ENCODE peak calls at places on chromosomes 5 and 9, in nine cellular contexts. D, K, L, A, S, M, F, N and I are unnamed samples.

GRCh38 chr5:5523066-5523505 is 100.6 kb downstream of the ICE1 start:
- DNase-seq in D (no peak), F (no peak), A (peak; percentile 27), N (peak; percentile 26), K (no peak), S (peak; percentile 24), L (no peak), M (no peak), I (no peak)

GRCh38 chr5:102682102-102682647 is 72.9 kb upstream of the PAM start:
- DNase-seq in F (no peak), K (no peak), L (no peak), D (no peak), A (no peak), N (no peak), M (no peak), S (no peak), I (no peak)

GRCh38 chr5:150731669-150732068 is 27.1 kb downstream of the DCTN4 start:
- DNase-seq in A (no peak), S (no peak), F (no peak), K (no peak), D (no peak), L (no peak), N (no peak), M (no peak), I (no peak)

GRCh38 chr9:125756499-125756898 is 9.3 kb downstream of the PBX3 start:
- DNase-seq in D (no peak), S (no peak), M (no peak), A (no peak), N (no peak), L (no peak), F (no peak), K (no peak), I (no peak)

GRCh38 chr5:139105621-139106071 is 92.5 kb downstream of the SIL1 start:
- DNase-seq in N (no peak), D (no peak), S (no peak), M (no peak), K (peak; percentile 77), F (no peak), L (no peak), A (no peak), I (no peak)

GRCh38 chr5:59779453-59779852 is 114.1 kb downstream of the PDE4D start:
- DNase-seq in D (no peak), A (no peak), L (no peak), M (no peak), S (no peak), K (no peak), N (no peak), F (no peak), I (no peak)

GRCh38 chr5:61280766-61281427 is 51.2 kb upstream of the ZSWIM6 start:
- DNase-seq in F (no peak), A (no peak), L (no peak), K (peak; percentile 93), S (no peak), N (no peak), D (no peak), M (no peak), I (peak; percentile 46)

GRCh38 chr5:73640861-73641320 is 14.9 kb downstream of the ARHGEF28 start:
- DNase-seq in L (no peak), M (no peak), N (peak; percentile 79), K (no peak), F (peak; percentile 8), D (no peak), S (no peak), A (peak; percentile 69), I (no peak)

GRCh38 chr5:107072440-107072839 is 598.3 kb downstream of the EFNA5 start:
- DNase-seq in F (no peak), M (no peak), K (no peak), N (peak; percentile 72), L (no peak), D (no peak), A (no peak), S (no peak), I (no peak)

DNA sequence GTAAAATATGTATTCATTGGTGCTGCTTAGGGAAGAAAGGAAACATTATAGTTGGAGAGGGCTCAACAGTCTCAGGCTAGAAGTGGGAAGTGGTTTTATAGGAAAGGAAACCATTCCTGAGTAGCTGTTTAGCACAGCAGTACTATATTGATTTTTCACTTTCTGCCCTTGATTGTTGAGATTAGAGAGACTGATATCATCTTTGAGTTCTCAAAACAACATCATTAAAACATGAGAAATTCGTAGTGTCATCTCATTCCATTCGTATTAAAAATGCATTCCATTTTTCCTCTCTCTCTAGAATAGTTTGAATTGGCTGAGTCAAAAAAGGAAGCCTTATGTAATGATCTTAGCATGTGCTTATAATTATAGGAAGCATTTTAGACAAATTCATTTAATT is 14.1 kb downstream of the POLR3G start:
- DNase-seq in L (no peak), S (no peak), A (peak; percentile 43), M (no peak), K (no peak), F (no peak), N (no peak), D (no peak), I (no peak)
- H3K4me3 ChIP-seq in L (no peak overlapping the region), S (no peak overlapping the region), A (no peak overlapping the region), M (no peak overlapping the region), K (no peak overlapping the region), F (peak overlapping the region; percentile 24), N (no peak overlapping the region), D (no peak overlapping the region), I (no peak overlapping the region)

GRCh38 chr5:134568339-134568700 is 42.9 kb downstream of the JADE2 start:
- DNase-seq in D (no peak), F (no peak), S (no peak), L (no peak), A (no peak), N (no peak), M (no peak), K (no peak), I (no peak)

GRCh38 chr5:134566181-134566740 is 40.8 kb downstream of the JADE2 start:
- DNase-seq in S (no peak), F (no peak), D (no peak), L (no peak), K (no peak), A (no peak), N (no peak), M (no peak), I (no peak)

GRCh38 chr5:134568761-134569725 is 43.6 kb downstream of the JADE2 start:
- DNase-seq in D (no peak), M (no peak), A (peak; percentile 79), S (no peak), F (no peak), K (peak; percentile 97), N (no peak), L (peak; percentile 89), I (peak; percentile 73)

GRCh38 chr5:134566741-134567221 is 41.3 kb downstream of the JADE2 start:
- DNase-seq in S (no peak), L (peak; percentile 48), K (no peak), M (no peak), A (no peak), F (no peak), D (no peak), N (no peak), I (no peak)

GRCh38 chr5:134567651-134568338 is 42.3 kb downstream of the JADE2 start:
- DNase-seq in F (no peak), L (no peak), D (no peak), A (peak; percentile 72), M (no peak), N (no peak), K (no peak), S (no peak), I (peak; percentile 47)
- H3K4me3 ChIP-seq in F (no peak overlapping the region), L (no peak overlapping the region), D (no peak overlapping the region), A (no peak overlapping the region), M (no peak overlapping the region), N (no peak overlapping the region), K (no peak overlapping the region), S (no peak overlapping the region), I (no peak overlapping the region)

GRCh38 chr5:68286612-68286912 is 71.0 kb downstream of the PIK3R1 start:
- DNase-seq in L (no peak), K (no peak), S (no peak), F (no peak), M (no peak), N (no peak), A (no peak), D (no peak), I (no peak)

GRCh38 chr5:68288756-68289134 is 73.2 kb downstream of the PIK3R1 start:
- DNase-seq in S (no peak), D (no peak), M (no peak), N (no peak), A (no peak), F (no peak), L (peak; percentile 51), K (peak; percentile 65), I (no peak)

GRCh38 chr5:68285857-68286611 is 70.5 kb downstream of the PIK3R1 start:
- DNase-seq in A (peak; percentile 83), M (no peak), F (peak; percentile 70), K (no peak), L (no peak), N (peak; percentile 43), S (peak; percentile 40), D (no peak), I (no peak)

GRCh38 chr5:68287976-68288755 is 72.6 kb downstream of the PIK3R1 start:
- DNase-seq in F (no peak), N (peak; percentile 53), D (peak; percentile 38), A (peak; percentile 50), K (peak; percentile 87), M (no peak), S (peak; percentile 88), L (peak; percentile 87), I (peak; percentile 44)

DNA sequence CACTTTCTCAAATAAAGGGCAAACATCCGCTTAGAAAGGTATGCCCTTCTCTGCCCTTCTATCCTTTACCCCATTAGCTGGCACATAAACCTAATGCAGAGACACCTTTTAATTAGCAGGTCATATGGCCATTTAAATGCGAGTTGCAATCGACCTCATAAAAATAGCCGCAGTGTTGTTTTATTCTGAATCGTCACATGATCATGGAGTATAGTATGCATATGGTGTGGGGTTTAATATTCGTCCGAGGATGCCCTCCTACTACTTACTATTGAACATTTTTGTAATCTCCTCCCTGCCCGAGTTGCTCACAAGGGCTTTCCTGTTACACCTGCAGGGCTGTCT is 72.0 kb downstream of the PIK3R1 start:
- DNase-seq in K (no peak), F (no peak), A (no peak), D (no peak), M (no peak), L (no peak), S (no peak), N (no peak), I (no peak)
- H3K4me3 ChIP-seq in K (no peak overlapping the region), F (peak overlapping the region; percentile 81), A (peak overlapping the region; percentile 62), D (peak overlapping the region; percentile 55), M (peak overlapping the region; percentile 61), L (peak overlapping the region; percentile 77), S (peak overlapping the region; percentile 62), N (no peak overlapping the region), I (no peak overlapping the region)

DNA sequence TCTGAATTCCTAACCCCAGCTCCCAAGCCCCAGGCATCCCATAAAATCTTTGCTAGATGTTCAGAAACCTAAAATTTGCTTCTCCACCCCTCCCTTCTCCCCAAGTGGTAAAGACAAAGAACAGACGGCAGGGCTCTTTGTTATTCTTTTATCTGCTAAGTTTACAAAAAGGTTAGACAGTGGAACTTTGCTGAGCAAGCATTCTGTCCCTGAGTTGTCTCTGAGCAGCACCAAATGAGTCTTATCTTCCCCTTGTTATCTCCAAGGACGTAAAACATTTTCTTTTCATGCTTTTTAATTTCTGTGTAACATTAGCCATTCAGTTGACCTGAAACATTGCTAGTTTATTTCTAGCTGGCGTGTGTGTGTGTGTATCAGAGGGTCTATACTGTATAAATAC is 30.3 kb downstream of the TJP2 start:
- DNase-seq in L (no peak), S (no peak), A (no peak), D (peak; percentile 26), K (no peak), F (no peak), N (no peak), M (no peak), I (no peak)
- H3K4me3 ChIP-seq in L (no peak overlapping the region), S (no peak overlapping the region), A (no peak overlapping the region), D (no peak overlapping the region), K (no peak overlapping the region), F (no peak overlapping the region), N (no peak overlapping the region), M (no peak overlapping the region), I (no peak overlapping the region)